ENCODE peak calls at places on chromosome 12, in four cellular contexts. L, C, N and O are unnamed samples.

GRCh38 chr12:20523658-20524057 is 155.3 kb downstream of the PDE3A start:
- DNase-seq in L (no peak), C (peak), N (no peak), O (no peak)

GRCh38 chr12:15893260-15893659 is 11.1 kb downstream of the STRAP start:
- DNase-seq in L (no peak), C (no peak), N (no peak), O (no peak)

GRCh38 chr12:104852102-104852501 is 106.0 kb downstream of the SLC41A2 start:
- DNase-seq in L (no peak), C (peak), N (no peak), O (no peak)

GRCh38 chr12:9098115-9098452 is 17.6 kb downstream of the A2M start:
- DNase-seq in L (no peak), C (no peak), N (no peak), O (no peak)

GRCh38 chr12:107091989-107092641 is 1.2 kb downstream of the CRY1 start:
- DNase-seq in L (peak), C (peak), N (peak), O (peak)

GRCh38 chr12:121799842-121800693 is 3.7 kb upstream of the SETD1B start:
- DNase-seq in L (peak), C (peak), N (no peak), O (peak)

GRCh38 chr12:22046090-22046967 is at the start of gene CMAS:
- DNase-seq in L (peak), C (peak), N (peak), O (peak)

GRCh38 chr12:53560386-53560785 is 53.1 kb upstream of the NPFF start:
- DNase-seq in L (peak), C (peak), N (peak), O (peak)

GRCh38 chr12:18183141-18183540 is 78.2 kb upstream of the PIK3C2G start:
- DNase-seq in L (no peak), C (no peak), N (no peak), O (no peak)

GRCh38 chr12:25263594-25263993 is 12.9 kb upstream of the KRAS start:
- DNase-seq in L (no peak), C (no peak), N (no peak), O (no peak)
- H3K4me3 ChIP-seq in L (no peak), C (no peak), N (no peak), O (no peak)

GRCh38 chr12:57498143-57498524 is 10.3 kb downstream of the MARS1 start:
- DNase-seq in L (no peak), C (no peak), N (no peak), O (no peak)
- TF ChIP-seq CTCF in L (peak), C (peak), N (no peak), O (peak)

DNA sequence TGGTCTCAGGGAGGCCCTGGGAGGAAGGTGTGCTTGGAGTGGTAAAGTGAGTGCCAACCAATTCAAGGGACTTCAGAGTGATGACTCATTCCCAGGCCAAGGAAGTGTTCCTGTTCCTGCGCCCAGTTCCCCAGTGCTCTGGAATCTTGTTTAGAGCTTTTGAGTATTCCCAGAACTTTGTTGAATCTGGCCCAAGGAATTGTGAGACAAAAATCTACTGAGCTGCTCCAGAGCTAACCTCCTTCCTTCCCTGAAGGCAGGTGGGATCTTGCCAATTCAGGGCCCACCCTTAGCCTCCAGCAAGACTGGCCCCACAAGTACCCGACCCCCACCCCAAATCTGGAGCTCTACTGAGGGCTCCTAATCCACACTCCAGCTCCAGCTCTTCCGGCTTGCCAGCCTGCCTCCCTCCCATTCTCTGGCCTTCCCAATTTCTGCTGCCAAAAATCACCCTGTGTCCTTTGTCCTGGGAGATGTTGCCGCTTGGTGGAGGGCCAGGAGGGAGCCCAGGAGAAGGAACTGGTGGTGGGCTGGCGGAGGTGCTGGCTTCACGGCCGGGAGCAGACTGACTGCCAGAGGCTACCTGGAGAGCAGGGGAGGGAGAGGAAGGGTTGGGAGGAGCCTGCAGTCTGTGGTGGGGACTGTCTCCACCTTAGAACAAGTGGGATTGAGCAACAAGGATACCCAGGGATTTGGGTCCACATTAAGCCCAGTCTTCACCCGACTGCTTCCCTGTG is 2.0 kb upstream of the ATN1 start:
- DNase-seq in L (peak), C (peak), N (no peak), O (peak)
- H3K4me3 ChIP-seq in L (peak), C (peak), N (peak), O (peak)

GRCh38 chr12:81626406-81626805 is 132.7 kb downstream of the PPFIA2 start:
- DNase-seq in L (no peak), C (no peak), N (no peak), O (no peak)

GRCh38 chr12:81627336-81628189 is 131.6 kb downstream of the PPFIA2 start:
- DNase-seq in L (peak), C (peak), N (peak), O (peak)
- TF ChIP-seq CTCF in L (peak), C (peak), N (peak), O (peak)

GRCh38 chr12:64781374-64782029 is 22.3 kb upstream of the GNS start:
- DNase-seq in L (no peak), C (no peak), N (peak), O (no peak)

GRCh38 chr12:64782181-64782580 is 23.0 kb upstream of the GNS start:
- DNase-seq in L (no peak), C (no peak), N (no peak), O (no peak)

GRCh38 chr12:64780531-64781373 is 21.5 kb upstream of the GNS start:
- DNase-seq in L (no peak), C (no peak), N (no peak), O (no peak)

GRCh38 chr12:64790166-64790565 is 31.0 kb upstream of the GNS start:
- DNase-seq in L (no peak), C (no peak), N (no peak), O (no peak)

GRCh38 chr12:64785816-64786215 is 26.6 kb upstream of the GNS start:
- DNase-seq in L (no peak), C (no peak), N (no peak), O (no peak)
- H3K4me3 ChIP-seq in L (no peak), C (no peak), N (no peak), O (no peak)

GRCh38 chr12:2877047-2877958 is at the start of the genes FOXM1 and RHNO1:
- DNase-seq in L (peak), C (peak), N (peak), O (peak)
- TF ChIP-seq CTCF in L (no peak), C (peak), N (peak), O (peak)